ENCODE peak calls at places on chromosomes 5 and 9, in five cellular contexts. Z is GM10248; R is transverse colon; T is osteocyte; V is activated naive CD4-positive, alpha-beta T cell treated with Interleukin-2 at 50 U/mL for 16 hours. L is an unnamed sample.

GRCh38 chr9:132622144-132622543 is 39.7 kb downstream of the BARHL1 start:
- DNase-seq in Z (no peak), V (no peak), R (no peak), T (no peak), L (peak; percentile 23)

GRCh38 chr9:27473135-27473534 is 51.0 kb upstream of the IFNK start:
- DNase-seq in Z (no peak), T (no peak), V (no peak), R (peak; percentile 44), L (no peak)

GRCh38 chr5:87113848-87114247 is 153.8 kb upstream of the RASA1 start:
- DNase-seq in T (no peak), R (no peak), V (no peak), Z (no peak), L (no peak)

GRCh38 chr5:141373673-141374317 is at the start of gene PCDHGA6:
- DNase-seq in V (no peak), R (no peak), T (peak; percentile 81), Z (no peak), L (no peak)

GRCh38 chr5:43400082-43400481 is 12.1 kb downstream of the CCL28 start:
- DNase-seq in T (no peak), Z (no peak), R (no peak), V (no peak), L (no peak)

GRCh38 chr9:15416880-15417279 is 5.8 kb upstream of the SNAPC3 start:
- DNase-seq in Z (peak; percentile 49), V (peak; percentile 39), R (peak; percentile 66), T (no peak), L (no peak)

GRCh38 chr9:34125681-34126206 is 754 bp downstream of the DCAF12 start:
- DNase-seq in T (no peak), Z (no peak), R (peak; percentile 16), V (no peak), L (no peak)

GRCh38 chr5:136197462-136198142 is 4.6 kb upstream of the SMIM32 start:
- DNase-seq in R (no peak), V (no peak), Z (peak; percentile 4), T (no peak), L (no peak)

GRCh38 chr5:149152317-149152746 is 11.0 kb downstream of the ABLIM3 start:
- DNase-seq in R (no peak), Z (no peak), T (no peak), V (no peak), L (no peak)

GRCh38 chr5:112012112-112012511 is 255.1 kb upstream of the NREP start:
- DNase-seq in Z (no peak), T (no peak), V (no peak), R (no peak), L (peak; percentile 52)

L was measured in heart right ventricle.